ENCODE peak calls at places on chromosomes 4 and X, in six cellular contexts. V is cardiac fibroblast, T is left lung, F is mammary epithelial cell, J is glutamatergic neuron, Q is heart left ventricle. X is an unnamed sample.
A peak's percentile ranks its signal among the peaks of the same experiment; 100 is the strongest.

GRCh38 chrX:130909469-130910136 is 6.6 kb upstream of the ENOX2 start:
- DNase-seq in V (no peak), T (no peak), F (no peak), J (no peak), Q (no peak), X (no peak)

GRCh38 chr4:122606364-122607043 is 14.4 kb downstream of the IL21 start:
- DNase-seq in V (no peak), T (no peak), F (no peak), J (no peak), Q (no peak), X (no peak)

GRCh38 chr4:67909910-67910905 is 26.4 kb upstream of the TMPRSS11D start:
- DNase-seq in V (peak; percentile 50), T (no peak), F (peak; percentile 17), J (no peak), Q (no peak), X (no peak)

GRCh38 chrX:150767475-150768131 is 74.4 kb downstream of the MTMR1 start:
- DNase-seq in V (peak; percentile 84), T (no peak), F (peak; percentile 58), J (no peak), Q (no peak), X (peak; percentile 84)

GRCh38 chrX:30900227-30900626 is 11.2 kb upstream of the TAB3 start:
- DNase-seq in V (peak; percentile 0), T (no peak), F (peak; percentile 61), J (no peak), Q (no peak), X (no peak)

GRCh38 chr4:55545133-55545532 is 1.6 kb downstream of the CLOCK start:
- DNase-seq in V (peak; percentile 11), T (no peak), F (peak; percentile 50), J (no peak), Q (no peak), X (no peak)

GRCh38 chr4:13184199-13184598 is 299.9 kb downstream of the RAB28 start:
- DNase-seq in V (no peak), T (no peak), F (no peak), J (no peak), Q (no peak), X (no peak)

GRCh38 chrX:45566456-45566855 is 365.8 kb upstream of the DIPK2B start:
- DNase-seq in V (no peak), T (no peak), F (no peak), J (no peak), Q (no peak), X (no peak)

GRCh38 chr4:140342620-140343019 is 30.8 kb upstream of the SCOC start:
- DNase-seq in V (no peak), T (no peak), F (no peak), J (no peak), Q (no peak), X (no peak)

GRCh38 chr4:152083348-152083747 is 322.5 kb upstream of the GATB start:
- DNase-seq in V (no peak), T (no peak), F (no peak), J (no peak), Q (no peak), X (no peak)

GRCh38 chrX:41164469-41164868 is 79.2 kb downstream of the USP9X start:
- DNase-seq in V (no peak), T (no peak), F (no peak), J (no peak), Q (no peak), X (no peak)

GRCh38 chr4:6425911-6426310 is 46.5 kb downstream of the PPP2R2C start:
- DNase-seq in V (no peak), T (no peak), F (no peak), J (no peak), Q (no peak), X (no peak)

GRCh38 chrX:24375732-24376131 is 15.3 kb downstream of the SUPT20HL1 start:
- DNase-seq in V (no peak), T (no peak), F (no peak), J (no peak), Q (no peak), X (no peak)

GRCh38 chr4:25439913-25440477 is 62.9 kb downstream of the ANAPC4 start:
- DNase-seq in V (peak; percentile 84), T (peak; percentile 50), F (peak; percentile 41), J (peak; percentile 55), Q (no peak), X (peak; percentile 33)

GRCh38 chr4:144906181-144906895 is 191.7 kb downstream of the ANAPC10 start:
- DNase-seq in V (peak; percentile 64), T (no peak), F (peak; percentile 44), J (no peak), Q (peak; percentile 25), X (no peak)

GRCh38 chr4:7620086-7620813 is 185.5 kb upstream of the PSAPL1 start:
- DNase-seq in V (no peak), T (no peak), F (no peak), J (no peak), Q (no peak), X (no peak)

GRCh38 chrX:150212672-150213480 is 150.2 kb upstream of the MAMLD1 start:
- DNase-seq in V (peak; percentile 71), T (no peak), F (no peak), J (no peak), Q (peak; percentile 79), X (no peak)

GRCh38 chrX:23904096-23904495 is 3.6 kb downstream of the APOO start:
- DNase-seq in V (peak; percentile 59), T (no peak), F (peak; percentile 53), J (no peak), Q (no peak), X (no peak)

GRCh38 chr4:168723569-168723968 is 226.7 kb downstream of the PALLD start:
- DNase-seq in V (no peak), T (no peak), F (no peak), J (no peak), Q (no peak), X (no peak)

GRCh38 chrX:45758319-45758718 is 557.6 kb upstream of the DIPK2B start:
- DNase-seq in V (peak; percentile 77), T (no peak), F (peak; percentile 89), J (no peak), Q (no peak), X (peak; percentile 64)

GRCh38 chr4:156790866-156791265 is 180.7 kb downstream of the PDGFC start:
- DNase-seq in V (peak; percentile 72), T (no peak), F (peak; percentile 50), J (no peak), Q (no peak), X (no peak)

GRCh38 chrX:13258052-13258444 is 61.8 kb downstream of the ATXN3L start:
- DNase-seq in V (no peak), T (no peak), F (no peak), J (no peak), Q (no peak), X (no peak)

GRCh38 chr4:7873881-7874280 is 65.8 kb downstream of the AFAP1 start:
- DNase-seq in V (no peak), T (no peak), F (no peak), J (no peak), Q (no peak), X (no peak)

GRCh38 chrX:71106427-71106826 is at the start of gene CXorf65:
- DNase-seq in V (no peak), T (no peak), F (no peak), J (no peak), Q (no peak), X (no peak)

GRCh38 chr4:31620476-31620875 is 900.3 kb downstream of the PCDH7 start:
- DNase-seq in V (peak; percentile 50), T (no peak), F (no peak), J (no peak), Q (no peak), X (no peak)

DNA sequence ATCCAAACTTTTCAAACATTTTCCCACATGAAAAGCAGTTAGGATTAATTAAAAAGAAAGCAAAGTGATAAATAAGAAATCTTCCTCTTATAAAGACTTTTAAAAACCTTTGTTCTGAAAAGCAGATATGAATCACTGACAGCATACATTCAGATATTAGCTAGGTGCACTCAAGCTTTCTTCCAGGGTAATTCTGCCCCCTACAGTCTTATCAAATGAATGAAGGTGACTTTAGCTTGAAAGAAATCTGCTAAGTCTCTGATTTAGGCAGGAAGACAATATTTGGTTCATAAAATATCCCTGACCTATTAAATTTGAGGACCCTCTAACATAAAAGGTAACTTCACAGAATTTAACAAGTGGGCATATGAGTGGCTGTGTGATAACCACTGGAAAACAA is 209.1 kb upstream of the FAM47A start:
- DNase-seq in V (peak; percentile 1), T (no peak), F (no peak), J (no peak), Q (no peak), X (no peak)
- TF ChIP-seq CTCF in V (no peak), T (no peak), F (peak; percentile 26), J (no peak), Q (no peak), X (no peak)

DNA sequence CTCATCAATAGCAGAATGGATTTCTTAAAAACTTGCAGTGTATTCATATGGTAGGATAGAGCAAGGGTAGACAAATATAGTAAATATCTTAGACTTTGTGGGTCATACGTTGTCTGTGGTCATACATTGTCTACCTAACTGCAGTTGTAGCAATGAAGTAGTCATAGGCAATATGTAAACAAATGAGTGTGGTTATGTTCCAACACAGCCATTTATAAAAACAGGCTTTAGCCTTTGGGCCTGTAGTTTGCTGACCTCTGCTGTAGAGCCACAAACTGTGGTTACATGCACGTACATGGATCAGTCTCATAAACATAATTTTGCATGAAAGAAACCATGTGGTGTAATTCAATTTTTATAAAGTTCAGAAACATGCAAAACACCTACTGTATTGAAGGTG is 98.9 kb downstream of the LARP1B start:
- DNase-seq in V (peak; percentile 19), T (no peak), F (peak; percentile 46), J (no peak), Q (no peak), X (peak; percentile 89)
- TF ChIP-seq CTCF in V (no peak), T (no peak), F (no peak), J (no peak), Q (no peak), X (no peak)

DNA sequence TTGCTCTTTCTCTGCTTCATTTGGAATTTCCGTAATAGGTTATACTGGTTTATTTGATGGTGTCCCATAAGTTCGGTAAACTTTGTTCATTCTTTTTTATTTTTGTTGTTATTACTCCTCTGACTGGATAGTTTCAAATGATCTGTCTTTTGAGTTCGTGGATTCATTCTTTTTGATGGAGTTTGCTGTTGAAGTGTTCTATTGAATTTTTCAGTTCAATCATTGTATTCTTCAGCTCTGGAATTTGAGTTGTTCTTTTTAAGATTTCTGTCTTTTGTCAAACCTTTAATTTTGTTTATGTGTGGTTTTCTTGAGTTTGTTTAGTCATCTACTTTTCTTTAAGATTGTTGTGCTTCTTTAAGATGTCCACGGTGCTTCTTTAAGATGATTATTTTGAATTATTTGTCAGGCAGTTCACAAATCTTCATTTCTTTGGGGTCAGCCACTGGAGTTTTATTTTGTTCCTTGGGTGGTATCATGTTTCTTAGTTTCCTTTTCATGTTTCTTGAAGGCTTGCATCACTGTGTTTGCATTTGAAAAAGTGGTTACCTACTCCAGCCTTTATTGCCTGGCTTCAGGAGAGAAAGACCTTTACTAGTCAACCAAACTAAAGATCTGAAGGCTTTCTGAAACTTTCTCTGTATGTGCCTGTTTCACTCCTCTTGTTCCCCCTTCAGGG is 154.8 kb upstream of the ANXA3 start:
- DNase-seq in V (no peak), T (no peak), F (no peak), J (no peak), Q (no peak), X (no peak)
- TF ChIP-seq CTCF in V (no peak), T (no peak), F (no peak), J (no peak), Q (no peak), X (no peak)

DNA sequence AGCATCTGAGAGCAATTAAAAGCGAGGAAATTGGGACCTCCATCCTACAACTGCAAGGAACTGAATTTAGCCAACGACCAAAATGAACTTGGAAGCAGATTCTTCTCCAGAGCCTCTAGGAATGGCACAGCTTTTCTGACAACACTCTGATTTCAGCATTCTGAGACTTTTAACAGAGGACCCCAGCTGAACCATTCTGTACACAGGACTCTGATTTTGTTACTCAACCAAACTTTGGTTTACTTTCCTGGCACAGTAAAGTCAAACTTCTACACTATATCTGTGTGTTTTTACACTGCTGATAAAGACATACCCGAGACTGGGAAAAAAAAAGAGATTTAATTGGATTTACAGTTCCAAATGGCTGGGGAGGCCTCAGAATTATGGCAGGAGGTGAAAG is 37.6 kb downstream of the UBQLN2 start:
- DNase-seq in V (no peak), T (no peak), F (no peak), J (no peak), Q (no peak), X (no peak)
- TF ChIP-seq CTCF in V (no peak), T (no peak), F (no peak), J (no peak), Q (no peak), X (no peak)